ENCODE peak calls at places on chromosomes 12 and 14, in eight cellular contexts. One of them, this sample, is unnamed.

GRCh38 chr14:38723954-38724353 is 379.1 kb downstream of the SEC23A start:
- DNase-seq in HTR-8/SVneo: no peak
- DNase-seq in ELR: no peak
- DNase-seq in retina: no peak
- DNase-seq in fibroblast of lung: no peak
- DNase-seq in GM23248: no peak
- DNase-seq in EL: no peak
- DNase-seq in NCI-H774: no peak
- DNase-seq in this sample: no peak

GRCh38 chr12:129193263-129193871 is 340.1 kb downstream of the GLT1D1 start:
- DNase-seq in HTR-8/SVneo: no peak
- DNase-seq in ELR: peak; percentile 1
- DNase-seq in retina: no peak
- DNase-seq in fibroblast of lung: no peak
- DNase-seq in GM23248: no peak
- DNase-seq in EL: no peak
- DNase-seq in NCI-H774: no peak
- DNase-seq in this sample: no peak

GRCh38 chr14:63867926-63868921 is 15.4 kb downstream of the SYNE2 start:
- DNase-seq in HTR-8/SVneo: no peak
- DNase-seq in ELR: no peak
- DNase-seq in retina: no peak
- DNase-seq in fibroblast of lung: peak; percentile 45
- DNase-seq in GM23248: no peak
- DNase-seq in EL: peak; percentile 6
- DNase-seq in NCI-H774: no peak
- DNase-seq in this sample: no peak

GRCh38 chr12:70070494-70071007 is 172.7 kb upstream of the CNOT2 start:
- DNase-seq in HTR-8/SVneo: no peak
- DNase-seq in ELR: no peak
- DNase-seq in retina: no peak
- DNase-seq in fibroblast of lung: no peak
- DNase-seq in GM23248: peak; percentile 1
- DNase-seq in EL: no peak
- DNase-seq in NCI-H774: no peak
- DNase-seq in this sample: no peak

GRCh38 chr12:70367268-70368141 is 1.4 kb downstream of the KCNMB4 start:
- DNase-seq in HTR-8/SVneo: no peak
- DNase-seq in ELR: peak; percentile 10
- DNase-seq in retina: no peak
- DNase-seq in fibroblast of lung: peak; percentile 15
- DNase-seq in GM23248: peak; percentile 49
- DNase-seq in EL: peak; percentile 4
- DNase-seq in NCI-H774: no peak
- DNase-seq in this sample: no peak

GRCh38 chr12:64915242-64915641 is 90.8 kb downstream of the TBC1D30 start:
- DNase-seq in HTR-8/SVneo: no peak
- DNase-seq in ELR: no peak
- DNase-seq in retina: no peak
- DNase-seq in fibroblast of lung: no peak
- DNase-seq in GM23248: no peak
- DNase-seq in EL: no peak
- DNase-seq in NCI-H774: no peak
- DNase-seq in this sample: no peak

GRCh38 chr14:54114941-54115340 is 158.3 kb upstream of the BMP4 start:
- DNase-seq in HTR-8/SVneo: no peak
- DNase-seq in ELR: no peak
- DNase-seq in retina: no peak
- DNase-seq in fibroblast of lung: no peak
- DNase-seq in GM23248: no peak
- DNase-seq in EL: no peak
- DNase-seq in NCI-H774: no peak
- DNase-seq in this sample: no peak

GRCh38 chr12:31880340-31880739 is 78.9 kb upstream of the RESF1 start:
- DNase-seq in HTR-8/SVneo: no peak
- DNase-seq in ELR: no peak
- DNase-seq in retina: no peak
- DNase-seq in fibroblast of lung: no peak
- DNase-seq in GM23248: no peak
- DNase-seq in EL: no peak
- DNase-seq in NCI-H774: no peak
- DNase-seq in this sample: no peak

GRCh38 chr14:100063314-100063941 is 1.8 kb upstream of the EVL start:
- DNase-seq in HTR-8/SVneo: no peak
- DNase-seq in ELR: no peak
- DNase-seq in retina: no peak
- DNase-seq in fibroblast of lung: no peak
- DNase-seq in GM23248: no peak
- DNase-seq in EL: no peak
- DNase-seq in NCI-H774: no peak
- DNase-seq in this sample: no peak

GRCh38 chr12:68761442-68761812 is 15.5 kb downstream of the SLC35E3 start:
- DNase-seq in HTR-8/SVneo: no peak
- DNase-seq in ELR: no peak
- DNase-seq in retina: no peak
- DNase-seq in fibroblast of lung: no peak
- DNase-seq in GM23248: no peak
- DNase-seq in EL: no peak
- DNase-seq in NCI-H774: no peak
- DNase-seq in this sample: no peak

GRCh38 chr14:51205486-51205885 is 34.6 kb upstream of the TMX1 start:
- DNase-seq in HTR-8/SVneo: no peak
- DNase-seq in ELR: no peak
- DNase-seq in retina: no peak
- DNase-seq in fibroblast of lung: peak; percentile 21
- DNase-seq in GM23248: no peak
- DNase-seq in EL: no peak
- DNase-seq in NCI-H774: no peak
- DNase-seq in this sample: no peak

GRCh38 chr14:105376521-105377440 is 21.6 kb upstream of the TEX22 start:
- DNase-seq in HTR-8/SVneo: no peak
- DNase-seq in ELR: no peak
- DNase-seq in retina: no peak
- DNase-seq in fibroblast of lung: no peak
- DNase-seq in GM23248: no peak
- DNase-seq in EL: no peak
- DNase-seq in NCI-H774: no peak
- DNase-seq in this sample: no peak

GRCh38 chr14:99131632-99132271 is 140.2 kb downstream of the BCL11B start:
- DNase-seq in HTR-8/SVneo: no peak
- DNase-seq in ELR: no peak
- DNase-seq in retina: no peak
- DNase-seq in fibroblast of lung: no peak
- DNase-seq in GM23248: no peak
- DNase-seq in EL: no peak
- DNase-seq in NCI-H774: no peak
- DNase-seq in this sample: no peak

GRCh38 chr14:61557854-61558253 is 137.5 kb upstream of the HIF1A start:
- DNase-seq in HTR-8/SVneo: no peak
- DNase-seq in ELR: no peak
- DNase-seq in retina: no peak
- DNase-seq in fibroblast of lung: no peak
- DNase-seq in GM23248: no peak
- DNase-seq in EL: no peak
- DNase-seq in NCI-H774: no peak
- DNase-seq in this sample: no peak

GRCh38 chr14:86357866-86358265 is 827.9 kb downstream of the FLRT2 start:
- DNase-seq in HTR-8/SVneo: no peak
- DNase-seq in ELR: no peak
- DNase-seq in retina: peak; percentile 36
- DNase-seq in fibroblast of lung: no peak
- DNase-seq in GM23248: no peak
- DNase-seq in EL: no peak
- DNase-seq in NCI-H774: no peak
- DNase-seq in this sample: no peak

GRCh38 chr12:67515679-67516363 is 132.7 kb upstream of the DYRK2 start:
- DNase-seq in HTR-8/SVneo: no peak
- DNase-seq in ELR: no peak
- DNase-seq in retina: no peak
- DNase-seq in fibroblast of lung: peak; percentile 9
- DNase-seq in GM23248: no peak
- DNase-seq in EL: no peak
- DNase-seq in NCI-H774: peak; percentile 89
- DNase-seq in this sample: no peak

GRCh38 chr12:80894179-80894578 is 43.6 kb downstream of the LIN7A start:
- DNase-seq in HTR-8/SVneo: no peak
- DNase-seq in ELR: no peak
- DNase-seq in retina: no peak
- DNase-seq in fibroblast of lung: no peak
- DNase-seq in GM23248: no peak
- DNase-seq in EL: no peak
- DNase-seq in NCI-H774: no peak
- DNase-seq in this sample: no peak

This sample was measured in RKO.